ENCODE peak calls at places on chromosomes 2 and 18, in ten cellular contexts. V is ovary; Q is CD8-positive, alpha-beta T cell; W is tibial artery; I is neural progenitor cell; P is astrocyte of the spinal cord; C is body of pancreas; Z is fibroblast of pulmonary artery; F is GM12864; X is spleen. K is an unnamed sample.

GRCh38 chr2:78766459-78766858 is 259.0 kb upstream of the REG3G start:
- DNase-seq in V (no peak), Q (no peak), X (no peak), I (no peak), P (no peak), Z (no peak), C (no peak), W (no peak), F (no peak), K (no peak)

GRCh38 chr2:105409717-105410116 is 10.9 kb upstream of the FHL2 start:
- DNase-seq in Z (peak), X (no peak), C (peak), F (no peak), P (peak), V (peak), I (no peak), W (peak), Q (no peak), K (peak)

GRCh38 chr2:196130039-196130825 is 41.1 kb downstream of the STK17B start:
- DNase-seq in Z (no peak), C (no peak), P (no peak), Q (no peak), F (no peak), V (no peak), W (no peak), X (no peak), I (no peak), K (no peak)

GRCh38 chr2:235719146-235719942 is 225.5 kb downstream of the AGAP1 start:
- DNase-seq in P (peak), W (no peak), I (no peak), F (no peak), V (no peak), C (no peak), Q (no peak), X (peak), Z (no peak), K (no peak)

GRCh38 chr18:69469444-69469919 is 68.8 kb downstream of the DOK6 start:
- DNase-seq in F (peak), V (no peak), I (peak), Q (no peak), P (no peak), W (no peak), Z (no peak), C (no peak), X (no peak), K (no peak)

GRCh38 chr2:33426666-33427231 is 49.7 kb upstream of the RASGRP3 start:
- DNase-seq in W (no peak), Q (no peak), V (no peak), Z (peak), C (peak), P (peak), I (no peak), F (no peak), X (no peak), K (no peak)

GRCh38 chr2:88452151-88452851 is at the start of gene FOXI3:
- DNase-seq in V (no peak), Z (no peak), Q (no peak), I (peak), F (no peak), W (peak), P (no peak), X (no peak), C (no peak), K (no peak)

GRCh38 chr2:235661136-235661535 is 167.3 kb downstream of the AGAP1 start:
- DNase-seq in V (no peak), Z (no peak), P (no peak), Q (no peak), W (no peak), C (no peak), X (no peak), F (no peak), I (no peak), K (no peak)

GRCh38 chr2:160028431-160029269 is 33.8 kb downstream of the PLA2R1 start:
- DNase-seq in I (no peak), P (peak), X (no peak), Q (no peak), F (no peak), V (no peak), C (no peak), W (no peak), Z (peak), K (no peak)

GRCh38 chr2:120522151-120522751 is 176.3 kb downstream of the INHBB start:
- DNase-seq in Q (no peak), V (peak), C (no peak), F (no peak), Z (peak), P (no peak), W (no peak), X (peak), I (peak), K (no peak)

GRCh38 chr2:80670763-80671162 is 366.2 kb upstream of the LRRTM1 start:
- DNase-seq in Z (no peak), Q (no peak), I (no peak), X (no peak), V (no peak), W (no peak), F (no peak), P (no peak), C (no peak), K (no peak)

GRCh38 chr2:33158482-33159003 is 211.8 kb downstream of the LTBP1 start:
- DNase-seq in C (no peak), Z (peak), W (no peak), P (peak), F (no peak), X (no peak), Q (no peak), I (no peak), V (no peak), K (no peak)

GRCh38 chr18:8707946-8708345 is 2.6 kb downstream of the MTCL1 start:
- DNase-seq in W (no peak), Q (no peak), V (no peak), X (no peak), P (no peak), Z (no peak), C (no peak), I (no peak), F (no peak), K (no peak)

GRCh38 chr2:147424766-147425165 is 420.1 kb upstream of the ACVR2A start:
- DNase-seq in C (no peak), I (no peak), Q (no peak), Z (no peak), X (no peak), V (no peak), F (no peak), P (no peak), W (no peak), K (no peak)

DNA sequence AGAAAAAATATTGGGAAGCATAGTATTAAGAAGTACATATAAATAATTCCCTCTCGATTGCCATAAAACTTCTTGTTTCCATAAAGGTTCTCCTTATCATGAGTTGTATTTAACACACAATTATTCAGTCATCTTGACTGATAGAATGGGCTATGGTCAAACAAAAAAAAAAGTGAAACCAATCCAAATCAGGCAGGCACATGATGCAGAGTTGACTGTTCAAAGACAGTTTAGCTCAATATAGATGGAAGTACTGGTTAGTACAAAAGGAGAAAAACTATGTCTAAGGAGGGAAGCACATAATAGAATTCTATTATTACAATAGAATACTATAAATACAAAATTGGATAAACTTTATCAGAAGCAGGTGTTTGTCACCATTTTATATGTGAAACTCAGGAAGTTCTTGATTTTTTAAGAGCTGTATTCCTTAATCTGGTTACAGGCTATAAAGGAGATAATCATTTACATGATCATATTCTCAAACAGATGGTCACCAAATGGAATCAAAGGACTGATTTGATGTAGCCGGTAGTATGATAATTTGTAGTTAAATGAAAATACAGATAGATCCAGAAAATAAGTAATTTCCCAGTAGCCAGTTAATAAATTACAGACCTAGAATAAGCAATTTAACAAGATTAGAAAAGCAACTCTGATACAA is 18.2 kb upstream of the CALCRL start:
- DNase-seq in Z (no peak), X (no peak), V (no peak), C (no peak), F (no peak), P (no peak), W (no peak), Q (no peak), I (no peak), K (no peak)
- H3K4me3 ChIP-seq in Z (no peak), X (no peak), V (no peak), C (no peak), F (no peak), P (no peak), W (no peak), Q (no peak), I (no peak), K (no peak)

GRCh38 chr18:46204143-46204542 is 100.0 kb downstream of the HAUS1 start:
- DNase-seq in C (no peak), Z (no peak), W (no peak), X (no peak), F (no peak), V (no peak), P (no peak), Q (no peak), I (no peak), K (no peak)
- H3K4me3 ChIP-seq in C (no peak), Z (no peak), W (no peak), X (no peak), F (no peak), V (no peak), P (no peak), Q (no peak), I (no peak), K (no peak)

GRCh38 chr2:207810200-207810788 is 40.6 kb upstream of the FZD5 start:
- DNase-seq in P (no peak), I (no peak), X (no peak), Q (no peak), F (no peak), C (no peak), V (no peak), W (no peak), Z (no peak), K (no peak)
- H3K4me3 ChIP-seq in P (no peak), I (no peak), X (no peak), Q (no peak), F (no peak), C (no peak), V (no peak), W (no peak), Z (no peak), K (no peak)

DNA sequence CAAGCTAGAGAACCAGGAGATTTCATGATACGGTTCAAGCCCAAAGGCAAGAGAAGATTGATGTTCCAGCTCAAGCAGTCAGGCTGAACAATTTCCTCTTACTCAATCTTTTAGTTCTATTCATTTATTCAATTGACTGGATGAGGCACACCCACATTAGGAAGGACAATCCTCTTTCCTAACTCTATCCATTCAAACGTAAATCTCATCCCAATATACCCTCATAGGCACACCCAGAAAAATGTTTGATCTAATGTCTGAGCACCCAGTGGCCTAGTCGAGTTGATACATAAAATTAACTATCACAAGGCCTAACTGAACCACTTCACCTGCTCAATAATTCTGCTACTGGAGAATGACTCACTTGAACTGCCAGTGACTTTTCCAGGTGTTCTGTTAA is 180.7 kb downstream of the RAD51AP2 start:
- DNase-seq in X (no peak), C (no peak), F (no peak), W (no peak), Q (no peak), Z (no peak), V (no peak), I (no peak), P (no peak), K (no peak)
- H3K4me3 ChIP-seq in X (no peak), C (no peak), F (no peak), W (no peak), Q (no peak), Z (no peak), V (no peak), I (no peak), P (no peak), K (no peak)

GRCh38 chr2:65637061-65637460 is 204.7 kb upstream of the SPRED2 start:
- DNase-seq in I (no peak), Q (no peak), C (no peak), X (no peak), P (no peak), F (no peak), V (no peak), W (no peak), Z (no peak), K (no peak)

GRCh38 chr2:65638438-65638837 is 206.0 kb upstream of the SPRED2 start:
- DNase-seq in I (peak), P (no peak), F (no peak), X (no peak), C (no peak), W (no peak), Z (no peak), Q (no peak), V (no peak), K (no peak)

GRCh38 chr2:65640793-65641103 is 208.3 kb upstream of the SPRED2 start:
- DNase-seq in F (no peak), W (no peak), Q (no peak), C (no peak), Z (no peak), I (no peak), X (no peak), P (no peak), V (no peak), K (no peak)

GRCh38 chr2:65636024-65636423 is 203.6 kb upstream of the SPRED2 start:
- DNase-seq in C (no peak), Q (no peak), X (no peak), W (no peak), P (no peak), Z (no peak), I (no peak), F (no peak), V (no peak), K (no peak)

GRCh38 chr2:65639156-65639876 is 206.9 kb upstream of the SPRED2 start:
- DNase-seq in I (no peak), Z (peak), P (peak), W (no peak), F (no peak), X (no peak), Q (no peak), V (no peak), C (peak), K (no peak)
- H3K4me3 ChIP-seq in I (no peak), Z (no peak), P (no peak), W (no peak), F (no peak), X (no peak), Q (no peak), V (no peak), C (no peak), K (no peak)

GRCh38 chr18:12372406-12372805 is 4.6 kb downstream of the AFG3L2 start:
- DNase-seq in X (no peak), V (no peak), F (no peak), P (no peak), Q (no peak), I (no peak), C (no peak), W (no peak), Z (no peak), K (no peak)
- H3K4me3 ChIP-seq in X (no peak), V (no peak), F (no peak), P (no peak), Q (no peak), I (no peak), C (no peak), W (no peak), Z (no peak), K (no peak)

DNA sequence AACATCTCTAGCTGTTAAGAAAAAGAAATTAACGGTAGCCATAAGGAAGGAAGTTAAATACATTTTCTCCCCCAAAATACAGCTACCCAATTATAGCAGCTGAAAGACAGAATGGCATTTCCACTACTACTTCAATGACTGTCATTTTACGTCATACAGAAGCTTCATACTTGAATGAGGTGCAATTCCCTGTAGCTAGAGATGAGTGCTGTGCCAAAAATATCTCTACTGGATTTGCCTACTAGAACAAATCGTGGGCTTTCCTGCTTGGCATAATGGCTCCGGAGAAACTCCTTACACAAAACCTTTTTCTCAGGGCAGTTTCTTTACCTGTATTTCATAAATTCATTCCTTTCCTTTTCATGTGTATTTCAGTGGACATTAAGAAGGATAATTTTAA is 36.3 kb upstream of the NRXN1 start:
- DNase-seq in C (no peak), Q (no peak), X (no peak), P (no peak), W (no peak), V (no peak), I (no peak), F (no peak), Z (no peak), K (no peak)
- H3K4me3 ChIP-seq in C (no peak), Q (no peak), X (no peak), P (no peak), W (no peak), V (no peak), I (no peak), F (no peak), Z (no peak), K (no peak)

DNA sequence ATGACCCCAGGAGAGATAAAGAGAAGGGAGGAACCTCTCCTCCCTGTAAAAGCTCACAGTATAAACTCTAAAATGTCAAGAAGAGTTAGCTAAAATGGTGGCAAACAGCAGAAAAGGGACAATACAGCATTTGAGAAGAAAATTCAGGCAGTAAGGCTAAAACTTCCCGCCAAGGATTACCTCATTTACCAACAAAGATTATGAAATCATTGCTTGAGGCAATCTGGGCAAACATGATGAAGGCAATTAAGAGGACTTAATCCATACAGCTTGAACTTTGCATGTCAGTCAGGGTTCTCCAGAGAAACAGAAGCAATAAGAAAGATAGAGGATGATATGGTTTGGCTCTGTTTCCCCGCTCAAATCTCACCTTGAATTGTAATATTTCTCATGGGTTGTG is 81.4 kb downstream of the CMPK2 start:
- DNase-seq in P (no peak), F (no peak), Z (no peak), V (no peak), X (no peak), Q (no peak), C (no peak), W (no peak), I (no peak), K (no peak)
- H3K4me3 ChIP-seq in P (no peak), F (no peak), Z (no peak), V (no peak), X (no peak), Q (no peak), C (no peak), W (no peak), I (no peak), K (no peak)

DNA sequence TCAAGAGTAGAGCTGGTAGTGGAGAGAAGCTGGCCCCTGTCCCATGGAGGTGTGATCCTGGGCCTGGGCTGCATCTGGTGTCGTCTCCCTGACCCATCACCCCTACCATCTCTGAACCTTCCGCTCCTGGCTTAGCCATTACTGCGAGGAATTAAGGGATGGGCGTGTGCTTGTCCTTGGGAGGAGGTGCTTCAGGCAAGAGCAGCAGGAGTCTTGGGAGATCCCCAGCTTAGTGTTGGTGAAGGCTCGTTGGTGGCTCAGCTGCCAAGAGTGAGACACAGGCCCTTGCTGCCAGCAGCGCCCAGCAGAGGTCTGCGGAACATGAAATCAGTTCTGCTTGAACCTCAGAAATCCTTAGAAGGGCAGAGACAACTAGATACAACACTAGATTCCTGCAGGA is 59.9 kb upstream of the TGFA start:
- DNase-seq in F (no peak), Q (no peak), X (no peak), I (no peak), Z (no peak), V (no peak), W (no peak), C (no peak), P (no peak), K (no peak)
- H3K4me3 ChIP-seq in F (no peak), Q (no peak), X (no peak), I (no peak), Z (no peak), V (no peak), W (no peak), C (no peak), P (no peak), K (no peak)

GRCh38 chr2:95024960-95025405 is 525 bp upstream of the MAL start:
- DNase-seq in Z (no peak), W (no peak), P (no peak), F (no peak), X (no peak), C (no peak), Q (no peak), I (no peak), V (no peak), K (no peak)

GRCh38 chr2:95021847-95022246 is 3.7 kb upstream of the MAL start:
- DNase-seq in Z (no peak), P (no peak), Q (no peak), W (no peak), I (no peak), C (no peak), F (no peak), V (no peak), X (no peak), K (no peak)

GRCh38 chr2:95022309-95023221 is 2.9 kb upstream of the MAL start:
- DNase-seq in X (peak), P (peak), W (no peak), Q (peak), I (peak), V (no peak), Z (peak), C (peak), F (peak), K (peak)

GRCh38 chr2:95024306-95024880 is 1.1 kb upstream of the MAL start:
- DNase-seq in Z (no peak), W (no peak), X (no peak), P (no peak), C (no peak), F (no peak), I (no peak), Q (no peak), V (no peak), K (no peak)

GRCh38 chr2:95023222-95023597 is 2.3 kb upstream of the MAL start:
- DNase-seq in W (no peak), F (no peak), V (no peak), Q (peak), P (no peak), C (no peak), I (no peak), X (no peak), Z (no peak), K (no peak)
- H3K4me3 ChIP-seq in W (no peak), F (no peak), V (no peak), Q (peak), P (no peak), C (no peak), I (no peak), X (no peak), Z (no peak), K (no peak)